ENCODE peak calls at places on chromosomes 11 and 22, in ten cellular contexts. T is hepatocyte; D is pancreas; J is GM23248; P is effector memory CD4-positive, alpha-beta T cell; L is body of pancreas; Y is colonic mucosa; C is GM06990; Q is IMR-90; K is tibial artery. V is an unnamed sample.

GRCh38 chr11:3234846-3235245 is 2.6 kb upstream of the MRGPRE start:
- DNase-seq in L (no peak), Q (no peak), K (no peak), J (no peak), T (no peak), Y (no peak), P (no peak), D (no peak), C (no peak), V (no peak)

GRCh38 chr11:9601041-9601875 is 27.8 kb downstream of the WEE1 start:
- DNase-seq in J (peak; percentile 51), Y (peak; percentile 35), K (peak; percentile 23), L (no peak), D (no peak), C (peak; percentile 88), T (no peak), P (peak; percentile 51), Q (peak; percentile 89), V (no peak)

GRCh38 chr11:32821517-32821916 is 8.2 kb upstream of the PRRG4 start:
- DNase-seq in P (no peak), T (no peak), Q (no peak), J (peak; percentile 38), K (no peak), D (no peak), L (no peak), C (peak; percentile 6), Y (no peak), V (no peak)

GRCh38 chr11:126747315-126747714 is 253.3 kb downstream of the KIRREL3 start:
- DNase-seq in T (no peak), Q (no peak), Y (no peak), K (no peak), J (no peak), C (no peak), L (no peak), P (no peak), D (no peak), V (no peak)

GRCh38 chr11:123560001-123560400 is 94.4 kb downstream of the SCN3B start:
- DNase-seq in D (peak; percentile 53), T (peak; percentile 51), Y (no peak), Q (peak; percentile 88), K (peak; percentile 28), P (no peak), L (peak; percentile 68), C (peak; percentile 51), J (peak; percentile 93), V (no peak)

GRCh38 chr11:104968856-104969776 is 742 bp upstream of the CASP4 start:
- DNase-seq in Y (peak; percentile 31), K (peak; percentile 33), C (no peak), Q (peak; percentile 34), L (peak; percentile 34), D (peak; percentile 40), P (no peak), T (peak; percentile 11), J (peak; percentile 67), V (peak; percentile 59)

GRCh38 chr11:115905331-115905730 is 401.1 kb upstream of the CADM1 start:
- DNase-seq in J (no peak), D (no peak), Y (no peak), C (no peak), P (no peak), K (no peak), Q (peak; percentile 67), L (no peak), T (no peak), V (no peak)

GRCh38 chr11:86687083-86687799 is 14.8 kb upstream of the ME3 start:
- DNase-seq in C (no peak), Y (no peak), J (peak; percentile 61), P (no peak), K (no peak), Q (no peak), T (no peak), D (no peak), L (peak; percentile 32), V (no peak)

GRCh38 chr11:31069447-31070205 is 299.9 kb downstream of the DCDC1 start:
- DNase-seq in P (no peak), J (peak; percentile 15), Q (no peak), K (no peak), D (no peak), L (no peak), Y (no peak), C (no peak), T (no peak), V (no peak)

GRCh38 chr11:723120-723883 is 17.3 kb downstream of the EPS8L2 start:
- DNase-seq in K (no peak), P (no peak), T (peak; percentile 66), Y (peak; percentile 62), D (peak; percentile 45), L (peak; percentile 48), C (no peak), J (peak; percentile 68), Q (peak; percentile 68), V (peak; percentile 38)

GRCh38 chr11:44143987-44144909 is 48.8 kb downstream of the EXT2 start:
- DNase-seq in Y (no peak), C (no peak), Q (no peak), D (no peak), K (no peak), T (no peak), J (no peak), L (no peak), P (no peak), V (no peak)

GRCh38 chr11:119509969-119510401 is 87.0 kb upstream of the THY1 start:
- DNase-seq in Q (peak; percentile 92), C (peak; percentile 57), P (no peak), Y (peak; percentile 23), L (peak; percentile 26), D (no peak), J (peak; percentile 98), T (peak; percentile 64), K (peak; percentile 51), V (no peak)

GRCh38 chr11:102226702-102227101 is 90.6 kb upstream of the BIRC3 start:
- DNase-seq in L (no peak), K (no peak), P (no peak), Y (no peak), J (peak; percentile 47), C (no peak), D (no peak), Q (peak; percentile 88), T (peak; percentile 10), V (peak; percentile 10)

GRCh38 chr11:19951558-19952083 is 208.7 kb downstream of the DBX1 start:
- DNase-seq in K (no peak), D (no peak), Y (no peak), C (peak; percentile 38), J (peak; percentile 72), Q (peak; percentile 70), T (peak; percentile 81), L (no peak), P (no peak), V (no peak)

DNA sequence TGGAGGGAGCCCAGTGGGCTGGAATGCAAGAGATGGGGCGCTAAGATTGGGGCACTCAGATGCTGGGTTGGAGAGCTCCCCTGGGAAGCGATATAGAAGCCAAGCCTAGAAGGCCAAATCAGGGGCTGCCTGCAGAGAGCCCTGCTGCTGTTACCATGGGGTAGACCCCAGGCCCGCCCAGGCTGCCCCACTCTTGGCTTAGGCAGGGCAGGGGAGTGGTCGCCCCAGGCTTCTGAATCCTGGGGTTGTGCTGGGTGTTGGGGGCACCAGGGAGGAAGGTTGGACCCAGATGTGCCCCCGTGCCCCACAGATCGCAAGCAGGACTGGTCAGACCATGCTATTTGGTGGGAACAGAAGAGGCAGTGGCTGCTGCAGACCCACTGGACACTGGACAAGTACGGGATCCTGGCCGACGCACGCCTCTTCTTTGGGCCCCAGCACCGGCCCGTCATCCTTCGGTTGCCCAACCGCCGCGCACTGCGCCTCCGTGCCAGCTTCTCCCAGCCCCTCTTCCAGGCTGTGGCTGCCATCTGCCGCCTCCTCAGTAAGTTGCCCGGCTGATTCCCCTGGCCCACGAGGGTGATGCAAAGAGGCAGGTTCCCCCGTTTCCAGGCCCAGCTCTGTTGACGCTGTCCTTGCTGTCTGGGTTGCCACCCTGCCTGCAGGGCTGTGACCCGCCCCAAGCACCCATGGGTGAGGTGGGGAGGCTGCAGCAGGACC is 3.9 kb downstream of the FERMT3 start:
- DNase-seq in D (no peak), P (no peak), C (no peak), Q (no peak), T (no peak), J (no peak), Y (no peak), L (no peak), K (no peak), V (no peak)
- H3K36me3 ChIP-seq in D (no peaks in the 10 kb centered on the region), P (peaks cover 32% of the 10 kb centered on the region), C (peaks cover 32% of the 10 kb centered on the region), Q (peaks cover 15% of the 10 kb centered on the region), T (no peaks in the 10 kb centered on the region), J (no peaks in the 10 kb centered on the region), Y (no peaks in the 10 kb centered on the region), L (no peaks in the 10 kb centered on the region), K (no peaks in the 10 kb centered on the region), V (peaks cover 24% of the 10 kb centered on the region)

GRCh38 chr11:62713343-62713742 is 5.9 kb downstream of the GNG3 start:
- DNase-seq in Y (peak; percentile 63), Q (no peak), L (peak; percentile 83), P (no peak), J (no peak), C (no peak), D (peak; percentile 61), K (no peak), T (peak; percentile 79), V (no peak)
- H3K36me3 ChIP-seq in Y (peaks cover 25% of the 10 kb centered on the region), Q (peaks cover 55% of the 10 kb centered on the region), L (peaks cover 23% of the 10 kb centered on the region), P (peaks cover 50% of the 10 kb centered on the region), J (peaks cover 60% of the 10 kb centered on the region), C (peaks cover 26% of the 10 kb centered on the region), D (peaks cover 33% of the 10 kb centered on the region), K (peaks cover 65% of the 10 kb centered on the region), T (no peaks in the 10 kb centered on the region), V (peaks cover 81% of the 10 kb centered on the region)

GRCh38 chr11:129881570-129882170 is 13.7 kb downstream of the NFRKB start:
- DNase-seq in Y (peak; percentile 38), Q (peak; percentile 21), T (peak; percentile 56), P (no peak), J (peak; percentile 56), L (no peak), D (no peak), K (no peak), C (no peak), V (peak; percentile 41)

GRCh38 chr11:129888451-129888850 is 6.9 kb downstream of the NFRKB start:
- DNase-seq in T (no peak), P (no peak), J (no peak), L (no peak), D (no peak), K (no peak), Y (no peak), Q (no peak), C (no peak), V (no peak)

GRCh38 chr11:129880311-129880710 is 15.1 kb downstream of the NFRKB start:
- DNase-seq in L (no peak), P (no peak), Y (no peak), Q (no peak), J (no peak), K (no peak), D (no peak), T (no peak), C (no peak), V (no peak)

GRCh38 chr11:129884581-129884980 is 10.8 kb downstream of the NFRKB start:
- DNase-seq in Y (no peak), J (no peak), D (no peak), K (no peak), L (no peak), T (no peak), P (no peak), C (no peak), Q (no peak), V (no peak)

GRCh38 chr11:129885381-129885780 is 10.0 kb downstream of the NFRKB start:
- DNase-seq in D (no peak), C (no peak), L (no peak), Q (no peak), T (no peak), Y (no peak), K (no peak), J (no peak), P (no peak), V (no peak)
- H3K36me3 ChIP-seq in D (peaks cover 85% of the 10 kb centered on the region), C (peaks cover 20% of the 10 kb centered on the region), L (peaks cover 54% of the 10 kb centered on the region), Q (peaks cover 55% of the 10 kb centered on the region), T (no peaks in the 10 kb centered on the region), Y (peaks cover 17% of the 10 kb centered on the region), K (peaks cover 94% of the 10 kb centered on the region), J (peaks cover 35% of the 10 kb centered on the region), P (peaks cover 84% of the 10 kb centered on the region), V (peaks cover 94% of the 10 kb centered on the region)

GRCh38 chr22:39526736-39527171 is 5.8 kb downstream of the RPS19BP1 start:
- DNase-seq in T (no peak), J (no peak), D (no peak), K (no peak), L (no peak), P (peak; percentile 29), Q (no peak), C (no peak), Y (no peak), V (no peak)
- H3K36me3 ChIP-seq in T (peaks cover 9% of the 10 kb centered on the region), J (peaks cover 11% of the 10 kb centered on the region), D (peaks cover 27% of the 10 kb centered on the region), K (peaks cover 25% of the 10 kb centered on the region), L (peaks cover 7% of the 10 kb centered on the region), P (peaks cover 47% of the 10 kb centered on the region), Q (peaks cover 36% of the 10 kb centered on the region), C (peaks cover 31% of the 10 kb centered on the region), Y (no peaks in the 10 kb centered on the region), V (peaks cover 69% of the 10 kb centered on the region)